ENCODE peak calls at places on chromosome 4, in six cellular contexts. G, L, V, N, D and Y are unnamed samples.

GRCh38 chr4:101066586-101066985 is 280.7 kb downstream of the PPP3CA start:
- ATAC-seq in V (no peak), L (no peak), G (no peak), D (no peak), N (no peak), Y (no peak)

GRCh38 chr4:26821677-26822503 is 38.8 kb upstream of the STIM2 start:
- ATAC-seq in V (no peak), N (no peak), D (peak; percentile 94), L (peak; percentile 14), G (no peak), Y (no peak)

GRCh38 chr4:8644966-8645752 is 52.6 kb downstream of the CPZ start:
- ATAC-seq in G (no peak), V (no peak), N (no peak), L (no peak), D (no peak), Y (no peak)

GRCh38 chr4:2281575-2282343 is 19.9 kb upstream of the MXD4 start:
- ATAC-seq in V (peak; percentile 60), D (peak; percentile 43), L (no peak), G (no peak), N (peak; percentile 96), Y (peak; percentile 91)

GRCh38 chr4:2729533-2729875 is 26.6 kb downstream of the TNIP2 start:
- ATAC-seq in V (no peak), G (no peak), D (no peak), N (no peak), L (no peak), Y (no peak)

GRCh38 chr4:51925307-51925706 is 82.4 kb downstream of the DCUN1D4 start:
- ATAC-seq in N (no peak), L (no peak), G (no peak), V (no peak), D (peak; percentile 67), Y (no peak)

GRCh38 chr4:80787306-80787705 is 243.2 kb upstream of the BMP3 start:
- ATAC-seq in V (no peak), D (no peak), L (no peak), G (no peak), N (peak; percentile 57), Y (peak; percentile 42)

GRCh38 chr4:98381306-98381705 is 120.1 kb downstream of the RAP1GDS1 start:
- ATAC-seq in L (no peak), D (no peak), N (no peak), V (no peak), G (no peak), Y (no peak)

GRCh38 chr4:185213829-185214228 is 4.4 kb downstream of the SNX25 start:
- ATAC-seq in V (no peak), L (no peak), D (no peak), G (no peak), N (no peak), Y (no peak)

GRCh38 chr4:139841464-139842195 is 176.0 kb downstream of the MGST2 start:
- ATAC-seq in G (no peak), D (peak; percentile 88), N (no peak), L (no peak), V (no peak), Y (no peak)

GRCh38 chr4:10160280-10160856 is 43.8 kb upstream of the WDR1 start:
- ATAC-seq in V (no peak), N (no peak), D (peak; percentile 22), G (no peak), L (no peak), Y (no peak)

GRCh38 chr4:182818926-182819730 is 98.1 kb downstream of the DCTD start:
- ATAC-seq in V (peak; percentile 70), G (no peak), D (no peak), L (no peak), N (no peak), Y (no peak)

GRCh38 chr4:10063544-10064300 is 42.4 kb upstream of the SLC2A9 start:
- ATAC-seq in V (peak; percentile 86), L (peak; percentile 98), D (peak; percentile 100), G (peak; percentile 93), N (no peak), Y (no peak)

GRCh38 chr4:5960197-5960880 is 57.9 kb downstream of the C4orf50 start:
- ATAC-seq in N (no peak), L (no peak), G (no peak), V (no peak), D (no peak), Y (no peak)

GRCh38 chr4:186759990-186760389 is 36.3 kb upstream of the FAT1 start:
- ATAC-seq in G (no peak), L (no peak), V (no peak), N (no peak), D (no peak), Y (no peak)

GRCh38 chr4:125316391-125316780 is 1.6 kb downstream of the FAT4 start:
- ATAC-seq in D (peak; percentile 0), N (no peak), G (peak; percentile 1), V (no peak), L (no peak), Y (no peak)

GRCh38 chr4:2798399-2799301 is 5.8 kb downstream of the SH3BP2 start:
- ATAC-seq in L (peak; percentile 3), V (peak; percentile 44), G (no peak), D (peak; percentile 2), N (peak; percentile 67), Y (peak; percentile 75)

GRCh38 chr4:53676402-53676871 is 85.2 kb upstream of the LNX1 start:
- ATAC-seq in N (no peak), G (peak; percentile 54), L (peak; percentile 90), V (no peak), D (peak; percentile 30), Y (no peak)

GRCh38 chr4:2750719-2751605 is 5.2 kb downstream of the TNIP2 start:
- ATAC-seq in V (no peak), G (no peak), N (no peak), L (no peak), D (no peak), Y (no peak)

GRCh38 chr4:20618010-20618409 is 82.2 kb upstream of the PACRGL start:
- ATAC-seq in V (peak; percentile 25), L (no peak), N (no peak), G (no peak), D (peak; percentile 79), Y (no peak)

GRCh38 chr4:76053730-76054129 is 17.9 kb upstream of the CXCL11 start:
- ATAC-seq in L (no peak), G (no peak), N (no peak), D (no peak), V (no peak), Y (no peak)

GRCh38 chr4:13173974-13174373 is 310.2 kb downstream of the RAB28 start:
- ATAC-seq in G (no peak), L (peak; percentile 96), D (no peak), V (no peak), N (no peak), Y (no peak)

GRCh38 chr4:54539500-54540029 is 118.2 kb upstream of the KIT start:
- ATAC-seq in N (no peak), D (peak; percentile 92), V (peak; percentile 86), L (peak; percentile 96), G (peak; percentile 79), Y (peak; percentile 26)

GRCh38 chr4:55498051-55498450 is 48.7 kb downstream of the CLOCK start:
- ATAC-seq in N (no peak), G (peak; percentile 29), L (no peak), V (no peak), D (no peak), Y (no peak)

GRCh38 chr4:153618831-153619230 is 65.2 kb upstream of the TLR2 start:
- ATAC-seq in L (no peak), G (no peak), V (no peak), D (no peak), N (no peak), Y (no peak)

GRCh38 chr4:143402776-143403550 is 66.3 kb downstream of the GAB1 start:
- ATAC-seq in L (peak; percentile 23), N (no peak), D (peak; percentile 12), G (no peak), V (no peak), Y (peak; percentile 67)

GRCh38 chr4:153447175-153447887 is 18.8 kb upstream of the TMEM131L start:
- ATAC-seq in V (no peak), D (peak; percentile 83), G (peak; percentile 88), L (peak; percentile 60), N (no peak), Y (no peak)

GRCh38 chr4:3871181-3871852 is 105.1 kb downstream of the ADRA2C start:
- ATAC-seq in G (peak; percentile 69), N (peak; percentile 71), D (no peak), V (no peak), L (no peak), Y (no peak)

GRCh38 chr4:73429118-73429517 is 6.9 kb upstream of the AFP start:
- ATAC-seq in L (no peak), N (no peak), G (no peak), D (no peak), V (no peak), Y (no peak)

GRCh38 chr4:172095161-172095560 is 282.0 kb downstream of the GALNTL6 start:
- ATAC-seq in V (no peak), L (no peak), D (no peak), N (no peak), G (no peak), Y (no peak)

GRCh38 chr4:48449151-48449550 is 34.0 kb upstream of the SLC10A4 start:
- ATAC-seq in V (no peak), N (no peak), L (no peak), G (no peak), D (no peak), Y (no peak)

GRCh38 chr4:173696551-173696950 is 166.5 kb upstream of the HAND2 start:
- ATAC-seq in L (no peak), V (no peak), G (no peak), D (peak; percentile 60), N (no peak), Y (no peak)

GRCh38 chr4:37722000-37722638 is 35.9 kb upstream of the RELL1 start:
- ATAC-seq in D (no peak), G (no peak), L (no peak), N (peak; percentile 75), V (no peak), Y (peak; percentile 73)